ENCODE peak calls at places on chromosomes 5 and 9, in eight cellular contexts. K, J, V, B, Q, D, L and O are unnamed samples.

GRCh38 chr5:27015758-27016157 is 22.6 kb downstream of the CDH9 start:
- DNase-seq in Q (no peak), B (no peak), J (no peak), V (no peak), L (no peak), D (no peak), K (no peak), O (no peak)

GRCh38 chr9:27535701-27536118 is 6.1 kb upstream of the MOB3B start:
- DNase-seq in L (no peak), K (no peak), D (peak; percentile 88), J (no peak), V (no peak), B (no peak), Q (no peak), O (peak; percentile 69)

GRCh38 chr9:127977877-127978647 is 2.7 kb downstream of the EEIG1 start:
- DNase-seq in K (no peak), B (peak; percentile 79), D (peak; percentile 86), L (peak; percentile 31), Q (no peak), J (peak; percentile 76), V (peak; percentile 70), O (peak; percentile 81)

GRCh38 chr5:134904621-134905245 is at the start of gene PCBD2:
- DNase-seq in D (peak; percentile 96), Q (peak; percentile 95), J (peak; percentile 74), L (peak; percentile 96), B (peak; percentile 96), K (peak; percentile 80), V (peak; percentile 92), O (peak; percentile 95)

GRCh38 chr9:582775-583174 is 258.7 kb upstream of the DMRT1 start:
- DNase-seq in Q (no peak), B (no peak), L (no peak), D (no peak), K (no peak), V (no peak), J (no peak), O (no peak)

GRCh38 chr9:136567651-136568287 is 21.9 kb upstream of the NOTCH1 start:
- DNase-seq in B (no peak), J (peak; percentile 81), D (peak; percentile 96), V (peak; percentile 73), Q (no peak), K (no peak), L (no peak), O (peak; percentile 88)

GRCh38 chr9:93127395-93127911 is 6.6 kb downstream of the NINJ1 start:
- DNase-seq in D (no peak), L (no peak), V (peak; percentile 31), K (no peak), J (no peak), Q (peak; percentile 28), B (peak; percentile 77), O (peak; percentile 62)

GRCh38 chr5:135473956-135474670 is 22.0 kb upstream of the TIFAB start:
- DNase-seq in J (no peak), Q (no peak), K (no peak), D (no peak), V (no peak), L (no peak), B (no peak), O (no peak)

GRCh38 chr5:134555223-134555790 is 29.8 kb downstream of the JADE2 start:
- DNase-seq in D (no peak), V (no peak), K (no peak), Q (no peak), L (no peak), J (no peak), B (no peak), O (peak; percentile 54)

GRCh38 chr9:88993327-88993726 is 2.1 kb downstream of the S1PR3 start:
- DNase-seq in J (no peak), V (no peak), K (no peak), B (no peak), Q (peak; percentile 49), D (no peak), L (no peak), O (no peak)

GRCh38 chr5:36236801-36237200 is 4.9 kb downstream of the NADK2 start:
- DNase-seq in L (no peak), D (no peak), K (no peak), Q (no peak), B (no peak), J (no peak), V (no peak), O (no peak)

GRCh38 chr5:36238896-36239295 is 2.8 kb downstream of the NADK2 start:
- DNase-seq in B (no peak), K (no peak), D (no peak), J (no peak), V (no peak), Q (no peak), L (no peak), O (no peak)

GRCh38 chr5:36239370-36240293 is 2.1 kb downstream of the NADK2 start:
- DNase-seq in K (no peak), Q (no peak), J (no peak), L (peak; percentile 44), B (no peak), D (no peak), V (no peak), O (no peak)

GRCh38 chr5:36240779-36241635 is 718 bp downstream of the NADK2 start:
- DNase-seq in J (peak; percentile 50), K (peak; percentile 9), V (peak; percentile 66), L (peak; percentile 57), Q (peak; percentile 63), D (peak; percentile 84), B (peak; percentile 67), O (peak; percentile 81)

DNA sequence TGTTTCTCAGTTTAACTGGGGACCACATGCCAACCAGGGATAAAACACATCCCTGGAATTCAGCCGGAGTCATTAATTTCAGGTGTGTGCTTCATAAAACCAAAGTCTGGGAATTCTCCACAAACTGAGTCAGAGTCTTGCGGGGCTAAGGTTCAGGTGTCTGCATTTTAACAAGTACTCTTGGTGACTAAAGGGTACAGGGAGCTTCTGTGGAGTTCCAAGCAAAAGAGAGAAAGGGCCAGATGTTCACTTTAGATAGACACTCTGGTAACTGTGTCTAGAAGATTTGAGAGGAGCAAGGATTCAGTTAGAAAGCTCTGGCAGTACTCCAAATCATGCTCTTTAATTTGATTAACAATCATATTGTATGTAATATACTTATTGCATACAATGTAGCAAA is 4.0 kb downstream of the NADK2 start:
- DNase-seq in B (no peak), V (no peak), Q (no peak), L (no peak), J (no peak), D (no peak), K (no peak), O (no peak)
- H3K4me3 ChIP-seq in B (no peak overlapping the region), V (no peak overlapping the region), Q (no peak overlapping the region), L (no peak overlapping the region), J (no peak overlapping the region), D (no peak overlapping the region), K (no peak overlapping the region), O (no peak overlapping the region)

GRCh38 chr9:97506787-97507186 is 5.3 kb downstream of the TMOD1 start:
- DNase-seq in L (no peak), D (no peak), V (no peak), Q (no peak), J (no peak), B (no peak), K (no peak), O (no peak)
- H3K27me3 ChIP-seq in L (no peaks in the 10 kb centered on the region), D (peaks cover 11% of the 10 kb centered on the region), V (peaks cover 12% of the 10 kb centered on the region), Q (no peaks in the 10 kb centered on the region), J (peaks cover 36% of the 10 kb centered on the region), B (peaks cover 14% of the 10 kb centered on the region), K (peaks cover 22% of the 10 kb centered on the region), O (peaks cover 34% of the 10 kb centered on the region)

GRCh38 chr5:66666778-66667177 is 70.6 kb downstream of the MAST4 start:
- DNase-seq in D (no peak), L (no peak), V (peak; percentile 23), Q (peak; percentile 38), B (peak; percentile 49), K (no peak), J (no peak), O (no peak)
- H3K4me3 ChIP-seq in D (no peak overlapping the region), L (no peak overlapping the region), V (no peak overlapping the region), Q (no peak overlapping the region), B (no peak overlapping the region), K (no peak overlapping the region), J (no peak overlapping the region), O (no peak overlapping the region)

GRCh38 chr9:121963542-121963995 is 129.5 kb downstream of the TTLL11 start:
- DNase-seq in L (no peak), B (no peak), K (no peak), Q (no peak), D (no peak), V (no peak), J (peak; percentile 70), O (no peak)

GRCh38 chr9:121958530-121958929 is 134.6 kb downstream of the TTLL11 start:
- DNase-seq in V (no peak), D (no peak), K (no peak), L (no peak), Q (no peak), B (no peak), J (no peak), O (no peak)

GRCh38 chr9:121962421-121962820 is 130.7 kb downstream of the TTLL11 start:
- DNase-seq in J (no peak), B (no peak), V (no peak), L (no peak), K (no peak), D (no peak), Q (no peak), O (no peak)

GRCh38 chr9:121956808-121957207 is 136.3 kb downstream of the TTLL11 start:
- DNase-seq in D (no peak), L (no peak), K (no peak), Q (no peak), B (no peak), J (peak; percentile 30), V (no peak), O (no peak)

DNA sequence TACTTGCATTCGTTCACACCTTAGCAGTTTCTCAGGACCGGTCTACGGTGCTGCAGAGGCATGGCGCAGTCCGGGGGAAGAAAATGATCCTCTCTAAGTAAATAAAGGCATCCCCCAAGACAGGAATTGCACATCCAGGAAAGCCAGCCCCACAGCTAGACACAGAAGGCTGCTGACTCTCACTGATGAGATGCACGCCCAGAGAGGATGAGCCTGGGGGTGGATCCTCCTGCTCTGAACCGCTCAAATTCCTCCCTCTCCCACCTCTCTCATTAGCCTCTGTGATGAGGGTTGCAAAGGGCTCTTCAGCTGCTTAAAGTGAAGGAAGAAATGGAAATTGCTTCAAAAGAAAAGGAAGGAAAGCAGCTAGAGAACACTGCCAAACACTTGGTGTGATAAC is 132.4 kb downstream of the TTLL11 start:
- DNase-seq in V (no peak), D (no peak), Q (no peak), B (no peak), K (no peak), J (no peak), L (no peak), O (peak; percentile 27)
- H3K27me3 ChIP-seq in V (no peaks in the 10 kb centered on the region), D (no peaks in the 10 kb centered on the region), Q (no peaks in the 10 kb centered on the region), B (no peaks in the 10 kb centered on the region), K (no peaks in the 10 kb centered on the region), J (no peaks in the 10 kb centered on the region), L (no peaks in the 10 kb centered on the region), O (no peaks in the 10 kb centered on the region)